ENCODE peak calls at places on chromosomes 13 and 19, in eight cellular contexts. J is foreskin fibroblast; H is fibroblast of lung; I is tibial artery; P is ovary; O is psoas muscle; U is upper lobe of right lung; F is CD8-positive, alpha-beta T cell. Y is an unnamed sample.

GRCh38 chr19:30150626-30151025 is 208.6 kb downstream of the URI1 start:
- DNase-seq in J (no peak), H (no peak), I (no peak), P (no peak), O (no peak), U (no peak), F (no peak), Y (no peak)

GRCh38 chr19:47518139-47518538 is 3.3 kb upstream of the NAPA start:
- DNase-seq in J (no peak), H (no peak), I (no peak), P (no peak), O (peak), U (no peak), F (peak), Y (no peak)

GRCh38 chr19:32902448-32902847 is 32.9 kb upstream of the SLC7A9 start:
- DNase-seq in J (no peak), H (no peak), I (no peak), P (no peak), O (no peak), U (no peak), F (no peak), Y (no peak)

GRCh38 chr13:50731400-50731799 is 112.1 kb downstream of the DLEU7 start:
- DNase-seq in J (peak), H (peak), I (no peak), P (no peak), O (no peak), U (no peak), F (no peak), Y (no peak)

GRCh38 chr19:35577918-35578317 is 8.1 kb upstream of the PMIS2 start:
- DNase-seq in J (no peak), H (no peak), I (no peak), P (no peak), O (no peak), U (no peak), F (no peak), Y (no peak)

GRCh38 chr13:114002771-114003321 is 29.0 kb upstream of the C13orf46 start:
- DNase-seq in J (no peak), H (no peak), I (no peak), P (no peak), O (peak), U (no peak), F (no peak), Y (no peak)

GRCh38 chr13:37429976-37430375 is 168.6 kb downstream of the POSTN start:
- DNase-seq in J (peak), H (peak), I (no peak), P (no peak), O (no peak), U (no peak), F (no peak), Y (no peak)

GRCh38 chr19:35211545-35212230 is 16.9 kb downstream of the FAM187B start:
- DNase-seq in J (no peak), H (no peak), I (peak), P (no peak), O (peak), U (peak), F (peak), Y (peak)

GRCh38 chr13:105979586-105979985 is 555.9 kb downstream of the EFNB2 start:
- DNase-seq in J (no peak), H (no peak), I (no peak), P (no peak), O (no peak), U (no peak), F (no peak), Y (no peak)

GRCh38 chr19:33242911-33243310 is 17.3 kb upstream of the SLC7A10 start:
- DNase-seq in J (no peak), H (no peak), I (no peak), P (no peak), O (peak), U (no peak), F (no peak), Y (no peak)

GRCh38 chr19:18434411-18435184 is 3.3 kb downstream of the ISYNA1 start:
- DNase-seq in J (no peak), H (no peak), I (no peak), P (peak), O (no peak), U (no peak), F (no peak), Y (no peak)

GRCh38 chr19:18432275-18433038 is 5.5 kb downstream of the ISYNA1 start:
- DNase-seq in J (peak), H (no peak), I (no peak), P (no peak), O (no peak), U (no peak), F (no peak), Y (no peak)

GRCh38 chr19:18435185-18435841 is 2.6 kb downstream of the ISYNA1 start:
- DNase-seq in J (no peak), H (no peak), I (no peak), P (peak), O (peak), U (no peak), F (no peak), Y (no peak)

GRCh38 chr19:18433039-18433691 is 4.8 kb downstream of the ISYNA1 start:
- DNase-seq in J (peak), H (no peak), I (no peak), P (peak), O (peak), U (no peak), F (no peak), Y (no peak)

GRCh38 chr19:18433735-18434398 is 4.1 kb downstream of the ISYNA1 start:
- DNase-seq in J (no peak), H (no peak), I (no peak), P (peak), O (peak), U (no peak), F (no peak), Y (no peak)
- H3K4me3 ChIP-seq in J (peak), H (no peak), I (peak), P (peak), O (peak), U (peak), F (no peak), Y (no peak)

DNA sequence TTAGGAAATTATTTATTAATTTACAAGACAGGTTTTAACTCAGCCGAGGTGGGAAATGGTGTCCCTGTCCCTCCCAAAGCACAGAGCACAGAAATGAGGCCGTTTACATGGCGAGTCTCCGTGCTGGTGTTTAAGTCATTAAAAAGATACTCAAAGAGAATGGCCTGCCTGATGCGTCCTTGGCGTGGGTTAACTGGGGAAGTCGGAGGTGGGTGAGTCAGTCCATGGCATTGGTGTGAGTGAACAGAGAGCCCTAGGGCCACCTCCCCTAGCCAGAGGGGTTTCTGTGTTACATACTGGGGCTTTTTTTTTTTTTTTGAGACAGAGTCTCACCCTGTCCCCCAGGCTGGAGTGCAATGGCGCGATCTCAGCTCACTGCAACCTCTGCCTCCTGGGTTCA is 3.9 kb downstream of the FEM1A start:
- DNase-seq in J (no peak), H (no peak), I (no peak), P (no peak), O (peak), U (no peak), F (no peak), Y (no peak)
- H3K4me3 ChIP-seq in J (no peak), H (no peak), I (no peak), P (no peak), O (peak), U (no peak), F (no peak), Y (no peak)

DNA sequence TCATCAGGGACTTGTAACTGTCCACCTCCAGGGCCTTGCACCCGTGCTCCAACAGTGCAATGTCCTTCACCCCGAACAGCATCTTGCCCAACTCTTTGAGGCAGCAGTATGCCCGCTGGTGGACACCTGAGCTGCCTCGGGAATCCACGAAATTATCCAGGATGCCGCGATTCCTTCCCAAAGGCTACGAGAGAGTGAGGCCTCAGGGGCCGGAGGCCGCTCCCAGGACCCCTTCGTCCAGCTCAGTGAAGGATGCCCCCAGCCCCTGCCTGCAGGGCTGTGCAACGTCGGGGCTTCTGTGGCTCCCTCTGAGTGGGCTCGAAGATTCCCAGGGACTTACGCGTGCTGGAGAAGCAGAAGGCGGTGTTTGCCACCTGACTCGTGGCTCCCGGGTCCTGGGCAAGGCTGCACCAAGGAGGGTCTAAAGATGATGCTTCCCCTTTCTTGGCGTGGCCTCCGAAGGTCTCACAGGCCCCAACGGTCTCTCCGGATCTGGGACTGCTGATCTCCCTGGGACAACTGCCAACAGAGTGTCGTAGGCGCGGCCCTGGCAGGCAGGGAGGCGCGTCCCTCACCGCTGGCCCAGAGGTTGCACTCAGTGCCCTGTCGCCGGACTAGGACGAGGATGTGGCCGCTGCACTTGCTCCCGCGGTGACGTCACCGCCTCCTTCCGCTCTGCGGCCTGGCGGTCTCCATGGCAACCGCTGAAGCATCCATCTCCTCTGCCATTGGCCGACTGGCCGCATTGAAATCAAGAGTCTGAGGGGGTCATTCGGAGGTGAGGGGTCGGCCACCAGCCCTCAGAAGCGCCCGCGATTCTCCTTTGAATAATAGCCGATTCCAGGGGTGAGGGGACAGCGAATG is at the start of gene PNMA8C:
- DNase-seq in J (peak), H (peak), I (peak), P (peak), O (peak), U (peak), F (peak), Y (no peak)
- H3K4me3 ChIP-seq in J (peak), H (peak), I (peak), P (no peak), O (peak), U (no peak), F (peak), Y (no peak)

DNA sequence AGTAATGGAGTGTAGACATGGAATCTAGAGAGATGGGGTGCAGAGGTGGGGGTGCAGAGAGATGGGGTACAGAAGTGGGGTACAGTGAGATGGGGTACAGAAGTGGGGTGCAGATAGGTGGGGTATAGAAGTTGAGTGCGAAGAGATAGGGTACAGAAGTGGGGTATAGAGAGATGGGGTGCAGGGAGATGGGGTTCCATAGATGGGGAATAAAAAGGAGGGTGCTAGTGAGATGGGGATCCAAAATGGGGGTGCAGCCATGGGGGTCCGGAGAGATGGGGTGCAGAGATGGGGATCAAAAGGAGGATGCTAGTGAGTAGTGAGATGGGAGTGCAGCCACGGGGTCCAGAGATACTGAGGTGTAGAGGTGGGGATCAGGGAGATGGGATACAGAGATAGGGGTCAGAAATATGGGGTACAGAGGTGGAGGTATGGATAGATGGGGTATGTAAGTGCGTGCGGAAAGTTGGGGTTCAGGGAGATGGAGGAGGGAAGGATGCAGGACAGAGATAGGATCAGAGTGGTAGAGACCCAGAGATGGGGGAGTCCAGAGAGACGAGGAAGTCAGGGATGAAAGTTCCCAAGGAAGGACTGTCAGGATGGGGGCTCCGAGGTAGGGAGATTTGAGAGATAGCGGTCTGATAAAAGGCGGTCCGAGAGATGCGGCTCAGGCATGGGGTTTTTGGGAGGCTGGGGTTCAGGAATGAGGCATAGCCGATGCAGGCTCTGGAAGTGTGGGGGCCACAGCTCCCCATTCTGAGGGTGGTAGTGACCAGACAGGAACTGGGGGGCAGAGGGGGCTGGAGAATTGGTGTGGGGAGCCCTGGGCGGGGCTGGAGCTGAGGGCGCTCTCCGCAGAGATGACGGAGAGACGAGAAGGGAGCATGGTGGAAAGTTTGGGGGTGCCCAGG is 3.4 kb downstream of the PALM3 start:
- DNase-seq in J (no peak), H (no peak), I (no peak), P (no peak), O (no peak), U (no peak), F (no peak), Y (no peak)
- H3K4me3 ChIP-seq in J (peak), H (no peak), I (peak), P (no peak), O (no peak), U (no peak), F (no peak), Y (no peak)

GRCh38 chr13:77874406-77874805 is 44.2 kb downstream of the EDNRB start:
- DNase-seq in J (peak), H (peak), I (no peak), P (no peak), O (no peak), U (no peak), F (no peak), Y (no peak)
- H3K4me3 ChIP-seq in J (no peak), H (no peak), I (no peak), P (no peak), O (no peak), U (no peak), F (no peak), Y (no peak)

Y was measured in lower leg skin.